ENCODE peak calls at places on chromosomes 1 and 21, in eight cellular contexts. T, E, N, R, O, F, V and C are unnamed samples.

GRCh38 chr21:44993321-44994015 is 53.6 kb downstream of the SLX9 start:
- DNase-seq in T (no peak), E (no peak), N (no peak), R (peak), O (no peak), F (peak), V (no peak), C (peak)

GRCh38 chr1:164858233-164858632 is 299.2 kb downstream of the PBX1 start:
- DNase-seq in T (no peak), E (no peak), N (no peak), R (no peak), O (no peak), F (no peak), V (no peak), C (no peak)

GRCh38 chr1:66206563-66207154 is 327.3 kb upstream of the SGIP1 start:
- DNase-seq in T (no peak), E (no peak), N (no peak), R (no peak), O (no peak), F (no peak), V (no peak), C (no peak)

GRCh38 chr1:109762821-109763645 is 690 bp downstream of the EPS8L3 start:
- DNase-seq in T (peak), E (no peak), N (no peak), R (peak), O (peak), F (no peak), V (no peak), C (peak)

GRCh38 chr1:41361495-41362356 is 492 bp downstream of the FOXO6 start:
- DNase-seq in T (no peak), E (no peak), N (no peak), R (no peak), O (no peak), F (no peak), V (peak), C (no peak)

GRCh38 chr1:39142394-39143060 is 62.0 kb upstream of the MACF1 start:
- DNase-seq in T (no peak), E (no peak), N (no peak), R (peak), O (no peak), F (no peak), V (no peak), C (peak)

GRCh38 chr1:25821630-25822091 is 1.9 kb downstream of the MTFR1L start:
- DNase-seq in T (no peak), E (no peak), N (no peak), R (peak), O (peak), F (no peak), V (no peak), C (no peak)

GRCh38 chr1:224534731-224535130 is 81.4 kb upstream of the CNIH3 start:
- DNase-seq in T (no peak), E (no peak), N (no peak), R (no peak), O (no peak), F (no peak), V (no peak), C (no peak)

GRCh38 chr1:89221341-89221740 is 22.6 kb upstream of the GBP4 start:
- DNase-seq in T (no peak), E (no peak), N (no peak), R (no peak), O (no peak), F (no peak), V (no peak), C (no peak)

GRCh38 chr1:235060607-235061470 is 67.8 kb downstream of the TOMM20 start:
- DNase-seq in T (peak), E (no peak), N (no peak), R (peak), O (no peak), F (no peak), V (no peak), C (peak)

GRCh38 chr1:180181048-180181447 is 26.4 kb downstream of the QSOX1 start:
- DNase-seq in T (no peak), E (no peak), N (no peak), R (no peak), O (no peak), F (no peak), V (no peak), C (peak)

GRCh38 chr1:205547932-205548827 is 43.7 kb downstream of the CDK18 start:
- DNase-seq in T (peak), E (no peak), N (no peak), R (no peak), O (no peak), F (no peak), V (no peak), C (no peak)

GRCh38 chr1:199087081-199087614 is 448.3 kb downstream of the PTPRC start:
- DNase-seq in T (no peak), E (no peak), N (no peak), R (no peak), O (no peak), F (no peak), V (peak), C (no peak)

GRCh38 chr1:58162952-58163550 is 383.5 kb downstream of the OMA1 start:
- DNase-seq in T (peak), E (no peak), N (peak), R (no peak), O (peak), F (no peak), V (peak), C (no peak)

GRCh38 chr1:215704089-215704860 is 137.2 kb downstream of the KCTD3 start:
- DNase-seq in T (no peak), E (no peak), N (no peak), R (no peak), O (no peak), F (no peak), V (no peak), C (no peak)

GRCh38 chr21:14942801-14943490 is 121.9 kb downstream of the NRIP1 start:
- DNase-seq in T (no peak), E (no peak), N (no peak), R (no peak), O (no peak), F (no peak), V (no peak), C (no peak)

GRCh38 chr1:17861685-17862084 is 106.6 kb downstream of the ACTL8 start:
- DNase-seq in T (no peak), E (no peak), N (no peak), R (no peak), O (no peak), F (no peak), V (no peak), C (no peak)

GRCh38 chr1:15090373-15090772 is 63.2 kb upstream of the TMEM51 start:
- DNase-seq in T (peak), E (no peak), N (no peak), R (peak), O (no peak), F (peak), V (peak), C (peak)

GRCh38 chr21:43367296-43367695 is 59.6 kb downstream of the SIK1 start:
- DNase-seq in T (no peak), E (no peak), N (no peak), R (no peak), O (no peak), F (no peak), V (no peak), C (no peak)

DNA sequence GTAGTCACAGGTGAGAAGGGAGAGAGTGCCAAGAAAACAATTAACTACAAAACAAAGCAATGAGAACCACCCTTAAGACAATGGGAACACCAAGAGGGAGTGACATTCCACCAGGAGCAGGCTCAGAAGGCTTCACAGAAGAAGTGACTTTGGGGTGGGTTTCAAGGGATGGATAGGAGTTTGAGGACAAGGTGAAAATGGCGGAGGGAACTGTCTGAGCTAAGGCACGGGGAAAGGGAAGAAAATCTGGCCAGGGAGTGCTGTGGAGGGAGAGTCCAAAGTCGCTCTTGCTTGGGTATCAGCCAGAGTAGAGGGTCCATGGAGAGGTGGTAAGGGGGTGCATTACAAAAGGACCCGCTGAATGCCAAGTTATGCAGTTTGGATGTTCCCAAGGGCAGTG is 87.3 kb downstream of the CAMK2N1 start:
- DNase-seq in T (no peak), E (no peak), N (no peak), R (no peak), O (no peak), F (no peak), V (no peak), C (no peak)
- TF ChIP-seq CTCF in T (no peak), E (no peak), N (no peak), R (no peak), O (no peak), F (no peak), V (no peak), C (no peak)

DNA sequence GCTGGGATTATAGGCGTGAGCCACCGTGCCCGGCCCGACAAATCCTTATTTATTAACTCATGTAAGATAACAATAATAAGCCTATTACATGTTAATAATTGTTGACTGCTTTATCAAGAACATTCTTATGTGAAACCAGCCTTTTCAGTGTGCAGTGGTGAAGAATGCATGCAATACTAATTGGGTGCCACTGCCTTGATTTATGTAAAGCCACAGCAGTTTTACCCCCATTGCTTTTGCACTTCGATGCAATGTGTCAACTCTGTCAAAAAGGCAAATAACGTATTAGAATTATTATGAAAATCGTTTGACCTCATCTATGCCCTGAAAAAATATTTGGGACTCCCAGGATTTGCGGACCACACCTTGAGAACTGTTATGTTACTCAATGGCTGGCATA is 18.3 kb downstream of the NPR1 start:
- DNase-seq in T (no peak), E (no peak), N (no peak), R (no peak), O (no peak), F (peak), V (no peak), C (no peak)
- H3K27ac ChIP-seq in T (peak), E (peak), N (peak), R (peak), O (no peak), F (peak), V (no peak), C (peak)

GRCh38 chr1:2232255-2232915 is 4.3 kb downstream of the SKI start:
- DNase-seq in T (no peak), E (no peak), N (no peak), R (peak), O (peak), F (no peak), V (no peak), C (peak)

GRCh38 chr1:2233997-2234761 is 6.1 kb downstream of the SKI start:
- DNase-seq in T (peak), E (peak), N (no peak), R (peak), O (peak), F (peak), V (no peak), C (peak)

GRCh38 chr1:2232916-2233438 is 4.9 kb downstream of the SKI start:
- DNase-seq in T (no peak), E (no peak), N (no peak), R (peak), O (peak), F (no peak), V (no peak), C (no peak)

GRCh38 chr1:2234762-2235113 is 6.6 kb downstream of the SKI start:
- DNase-seq in T (no peak), E (no peak), N (no peak), R (peak), O (no peak), F (no peak), V (no peak), C (peak)

GRCh38 chr1:2233468-2233867 is 5.3 kb downstream of the SKI start:
- DNase-seq in T (no peak), E (no peak), N (no peak), R (peak), O (no peak), F (no peak), V (no peak), C (no peak)
- H3K4me3 ChIP-seq in T (no peak), E (peak), N (peak), R (no peak), O (no peak), F (peak), V (no peak), C (peak)

DNA sequence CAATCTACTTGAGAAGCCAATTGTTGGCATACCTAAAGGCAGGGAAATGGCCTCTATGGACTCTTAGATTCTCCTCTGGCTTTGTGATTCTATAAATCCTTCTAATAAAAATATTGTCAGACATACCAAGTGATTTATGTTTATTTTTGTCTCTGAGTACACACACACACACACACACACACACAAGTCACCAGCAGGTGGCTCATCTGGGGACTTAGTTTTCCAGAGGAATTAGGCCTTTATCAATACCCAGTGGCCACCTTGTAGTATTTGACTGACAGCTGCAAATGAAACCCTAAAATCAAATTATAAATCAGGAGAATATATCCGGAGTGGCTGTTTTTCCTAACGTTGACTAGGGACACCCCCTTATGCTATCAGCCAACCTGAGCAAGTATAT is 258.5 kb downstream of the BRINP2 start:
- DNase-seq in T (no peak), E (no peak), N (no peak), R (no peak), O (no peak), F (no peak), V (no peak), C (no peak)
- TF ChIP-seq CTCF in T (no peak), E (no peak), N (no peak), R (no peak), O (no peak), F (no peak), V (no peak), C (no peak)

GRCh38 chr1:6349254-6349943 is 44.2 kb downstream of the ACOT7 start:
- DNase-seq in T (no peak), E (no peak), N (no peak), R (no peak), O (no peak), F (no peak), V (no peak), C (no peak)

GRCh38 chr1:6347641-6348487 is 45.7 kb downstream of the ACOT7 start:
- DNase-seq in T (peak), E (no peak), N (peak), R (no peak), O (peak), F (no peak), V (peak), C (no peak)

GRCh38 chr1:6350416-6351088 is 43.0 kb downstream of the ACOT7 start:
- DNase-seq in T (peak), E (no peak), N (no peak), R (no peak), O (peak), F (peak), V (no peak), C (peak)

GRCh38 chr1:6351480-6352137 is 42.0 kb downstream of the ACOT7 start:
- DNase-seq in T (peak), E (no peak), N (no peak), R (no peak), O (peak), F (peak), V (no peak), C (no peak)

GRCh38 chr1:6348511-6349191 is 44.9 kb downstream of the ACOT7 start:
- DNase-seq in T (peak), E (no peak), N (no peak), R (no peak), O (no peak), F (no peak), V (no peak), C (no peak)
- H3K27ac ChIP-seq in T (peak), E (no peak), N (no peak), R (peak), O (no peak), F (peak), V (no peak), C (peak)

GRCh38 chr1:94296018-94296417 is 58.6 kb upstream of the ARHGAP29 start:
- DNase-seq in T (no peak), E (no peak), N (no peak), R (no peak), O (no peak), F (no peak), V (no peak), C (no peak)
- H3K4me3 ChIP-seq in T (no peak), E (no peak), N (no peak), R (no peak), O (no peak), F (no peak), V (no peak), C (no peak)

GRCh38 chr21:35204850-35205564 is 155.9 kb upstream of the RUNX1 start:
- DNase-seq in T (peak), E (peak), N (no peak), R (peak), O (peak), F (peak), V (peak), C (peak)
- TF ChIP-seq CTCF in T (peak), E (no peak), N (no peak), R (no peak), O (peak), F (no peak), V (peak), C (peak)